ENCODE peak calls at places on chromosomes 7 and 10, in four cellular contexts. M is fibroblast of pulmonary artery, D is osteocyte, Q is cardiac muscle cell. E is an unnamed sample.
A peak's percentile ranks its signal among the peaks of the same experiment; 100 is the strongest.

GRCh38 chr7:2913760-2914387 is 69.8 kb upstream of the GNA12 start:
- DNase-seq in M (no peak), D (no peak), Q (no peak), E (no peak)

GRCh38 chr7:75866497-75867389 is 12.1 kb upstream of the RHBDD2 start:
- DNase-seq in M (peak; percentile 80), D (no peak), Q (peak; percentile 81), E (peak; percentile 87)

GRCh38 chr10:44260286-44260928 is 124.5 kb downstream of the CXCL12 start:
- DNase-seq in M (no peak), D (no peak), Q (no peak), E (peak; percentile 31)

GRCh38 chr10:114309111-114309651 is 70.1 kb downstream of the VWA2 start:
- DNase-seq in M (peak; percentile 30), D (no peak), Q (peak; percentile 45), E (no peak)

GRCh38 chr10:13302821-13303555 is 3.1 kb upstream of the PHYH start:
- DNase-seq in M (no peak), D (no peak), Q (no peak), E (no peak)

GRCh38 chr7:142654398-142654797 is 94.9 kb upstream of the PRSS1 start:
- DNase-seq in M (no peak), D (no peak), Q (no peak), E (no peak)

GRCh38 chr7:36391436-36392198 is 2.0 kb downstream of the ANLN start:
- DNase-seq in M (no peak), D (no peak), Q (no peak), E (peak; percentile 41)

GRCh38 chr7:121398246-121398645 is 2.1 kb upstream of the FAM3C start:
- DNase-seq in M (no peak), D (no peak), Q (no peak), E (no peak)

GRCh38 chr10:43234471-43235041 is 32.3 kb downstream of the RASGEF1A start:
- DNase-seq in M (no peak), D (peak; percentile 78), Q (no peak), E (no peak)

GRCh38 chr10:23060918-23061317 is 34.5 kb upstream of the MSRB2 start:
- DNase-seq in M (no peak), D (peak; percentile 59), Q (no peak), E (no peak)

GRCh38 chr10:48478980-48479811 is 125.7 kb downstream of the ARHGAP22 start:
- DNase-seq in M (no peak), D (peak; percentile 82), Q (no peak), E (no peak)

GRCh38 chr7:115340828-115341227 is 418.9 kb downstream of the MDFIC start:
- DNase-seq in M (peak; percentile 90), D (no peak), Q (peak; percentile 77), E (no peak)
- TF ChIP-seq CTCF in M (peak; percentile 35), D (no peak), Q (peak; percentile 20), E (no peak)

GRCh38 chr7:97842772-97843345 is 29.3 kb downstream of the ASNS start:
- DNase-seq in M (no peak), D (no peak), Q (no peak), E (no peak)

GRCh38 chr7:97842006-97842405 is 30.2 kb downstream of the ASNS start:
- DNase-seq in M (no peak), D (no peak), Q (no peak), E (no peak)

GRCh38 chr7:97846945-97847344 is 25.3 kb downstream of the ASNS start:
- DNase-seq in M (no peak), D (no peak), Q (no peak), E (no peak)

GRCh38 chr7:97845622-97846203 is 26.5 kb downstream of the ASNS start:
- DNase-seq in M (peak; percentile 53), D (no peak), Q (peak; percentile 40), E (peak; percentile 25)

GRCh38 chr7:97844036-97844435 is 28.2 kb downstream of the ASNS start:
- DNase-seq in M (peak; percentile 14), D (no peak), Q (no peak), E (peak; percentile 17)
- TF ChIP-seq CTCF in M (peak; percentile 16), D (no peak), Q (no peak), E (no peak)

DNA sequence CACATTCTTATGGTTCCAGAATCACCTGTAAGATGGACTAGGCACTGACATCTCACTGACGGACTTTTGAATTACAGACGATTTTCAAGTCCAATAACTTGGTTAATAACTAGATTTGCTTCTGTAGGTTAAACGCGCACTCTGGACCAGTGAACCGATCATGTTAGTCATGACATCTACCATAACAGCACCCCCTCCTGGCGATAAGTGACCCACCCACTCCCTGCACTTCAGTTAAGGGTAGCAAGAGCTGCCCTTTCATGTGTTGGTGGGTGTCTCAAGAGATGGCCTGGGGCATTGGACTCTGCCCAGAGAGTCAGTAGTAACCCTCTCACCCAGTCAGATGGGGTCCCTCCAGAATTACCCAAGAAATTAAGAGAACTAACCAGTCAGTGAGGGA is 12.9 kb downstream of the GRM8 start:
- DNase-seq in M (no peak), D (no peak), Q (no peak), E (no peak)
- TF ChIP-seq CTCF in M (no peak), D (no peak), Q (no peak), E (no peak)

DNA sequence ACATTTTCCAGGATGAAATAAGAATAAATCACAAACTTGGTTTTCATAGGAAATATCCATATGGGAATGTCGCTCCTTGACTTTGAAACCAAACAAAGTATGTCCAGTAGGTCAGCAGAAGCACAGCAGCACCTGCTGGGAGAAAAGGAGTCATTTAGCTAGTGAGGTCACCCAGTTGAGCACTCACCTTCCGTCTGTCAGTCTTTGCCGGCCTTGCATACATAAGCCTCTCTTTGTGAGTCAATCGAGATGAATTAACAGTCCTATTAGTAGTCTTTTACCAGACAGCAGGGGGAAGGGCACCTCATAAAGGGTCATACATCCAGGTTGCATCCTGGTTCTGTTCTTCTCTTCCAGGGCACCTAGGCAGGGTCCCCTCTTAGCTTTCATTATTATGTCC is 232.5 kb upstream of the FZD1 start:
- DNase-seq in M (no peak), D (no peak), Q (no peak), E (no peak)
- TF ChIP-seq CTCF in M (no peak), D (no peak), Q (no peak), E (no peak)

E was measured in GM13976.